ENCODE peak calls at places on chromosomes 6 and 20, in four cellular contexts. One of them, this sample, is unnamed.

GRCh38 chr20:29878281-29878741 is 1379.2 kb upstream of the DEFB115 start:
- DNase-seq in Peyer's patch: peak; percentile 61
- DNase-seq in OCI-LY7: no peak
- DNase-seq in foreskin fibroblast: no peak
- DNase-seq in this sample: no peak

GRCh38 chr6:98657764-98658163 is 176.6 kb upstream of the POU3F2 start:
- DNase-seq in OCI-LY7: peak; percentile 21
- DNase-seq in Peyer's patch: no peak
- DNase-seq in foreskin fibroblast: peak; percentile 1
- DNase-seq in this sample: no peak

GRCh38 chr6:54846243-54846856 is at the start of gene FAM83B:
- DNase-seq in foreskin fibroblast: no peak
- DNase-seq in Peyer's patch: peak; percentile 92
- DNase-seq in OCI-LY7: no peak
- DNase-seq in this sample: no peak

GRCh38 chr6:74208239-74208638 is 512.2 kb downstream of the CD109 start:
- DNase-seq in foreskin fibroblast: no peak
- DNase-seq in Peyer's patch: no peak
- DNase-seq in OCI-LY7: no peak
- DNase-seq in this sample: no peak

GRCh38 chr20:41951615-41952014 is 333.4 kb upstream of the CHD6 start:
- DNase-seq in OCI-LY7: no peak
- DNase-seq in foreskin fibroblast: no peak
- DNase-seq in Peyer's patch: no peak
- DNase-seq in this sample: no peak

GRCh38 chr6:131924881-131925474 is 26.2 kb downstream of the CCN2 start:
- DNase-seq in foreskin fibroblast: peak; percentile 31
- DNase-seq in Peyer's patch: no peak
- DNase-seq in OCI-LY7: peak; percentile 68
- DNase-seq in this sample: no peak

GRCh38 chr6:147530132-147531060 is 21.9 kb downstream of the SAMD5 start:
- DNase-seq in foreskin fibroblast: no peak
- DNase-seq in OCI-LY7: peak; percentile 6
- DNase-seq in Peyer's patch: no peak
- DNase-seq in this sample: no peak

GRCh38 chr6:39251406-39251805 is 22.1 kb upstream of the KCNK5 start:
- DNase-seq in Peyer's patch: no peak
- DNase-seq in OCI-LY7: no peak
- DNase-seq in foreskin fibroblast: no peak
- DNase-seq in this sample: no peak

GRCh38 chr6:5084192-5084786 is 852 bp upstream of the PPP1R3G start:
- DNase-seq in foreskin fibroblast: no peak
- DNase-seq in Peyer's patch: no peak
- DNase-seq in OCI-LY7: no peak
- DNase-seq in this sample: no peak

GRCh38 chr6:3612341-3613041 is 139.0 kb downstream of the PXDC1 start:
- DNase-seq in foreskin fibroblast: peak; percentile 86
- DNase-seq in Peyer's patch: no peak
- DNase-seq in OCI-LY7: no peak
- DNase-seq in this sample: peak; percentile 97

GRCh38 chr6:148867851-148868250 is 121.0 kb downstream of the UST start:
- DNase-seq in Peyer's patch: no peak
- DNase-seq in OCI-LY7: no peak
- DNase-seq in foreskin fibroblast: peak; percentile 50
- DNase-seq in this sample: no peak

GRCh38 chr6:12335717-12336116 is 45.6 kb downstream of the EDN1 start:
- DNase-seq in Peyer's patch: no peak
- DNase-seq in OCI-LY7: no peak
- DNase-seq in foreskin fibroblast: no peak
- DNase-seq in this sample: no peak

DNA sequence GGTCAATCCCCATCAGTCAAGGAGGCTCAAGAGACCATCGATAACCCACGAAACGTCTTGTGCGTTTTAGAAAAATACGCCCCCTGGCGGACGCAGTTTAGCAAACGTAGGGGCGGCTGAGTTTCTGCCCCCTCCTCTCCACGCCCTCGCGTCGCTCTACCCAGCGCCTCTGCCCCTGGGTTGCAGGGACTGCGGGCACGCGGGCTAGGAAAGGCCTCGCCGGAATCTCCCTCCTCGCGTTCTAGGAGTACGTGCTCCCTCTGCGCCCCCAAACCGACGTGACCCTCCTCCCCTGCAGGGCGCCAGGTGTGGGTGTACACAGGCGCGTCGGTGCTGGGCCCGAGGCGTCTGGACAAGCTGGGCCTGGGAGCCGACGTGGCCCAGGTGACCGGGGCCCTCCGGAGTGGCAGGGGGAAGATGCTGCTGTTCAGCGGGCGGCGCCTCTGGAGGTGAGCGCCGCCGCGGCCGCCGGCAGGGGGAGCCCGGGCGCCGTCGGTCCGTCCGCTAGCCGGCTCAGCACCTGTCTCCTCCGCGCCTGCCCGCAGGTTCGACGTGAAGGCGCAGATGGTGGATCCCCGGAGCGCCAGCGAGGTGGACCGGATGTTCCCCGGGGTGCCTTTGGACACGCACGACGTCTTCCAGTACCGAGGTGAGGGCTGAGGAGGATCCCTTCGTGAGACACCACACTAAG is 5.3 kb downstream of the MMP9 start:
- DNase-seq in OCI-LY7: peak; percentile 81
- DNase-seq in Peyer's patch: peak; percentile 82
- DNase-seq in foreskin fibroblast: no peak
- DNase-seq in this sample: no peak
- TF ChIP-seq CTCF in OCI-LY7: peak; percentile 88
- TF ChIP-seq CTCF in Peyer's patch: peak; percentile 64
- TF ChIP-seq CTCF in foreskin fibroblast: peak; percentile 61
- TF ChIP-seq CTCF in this sample: peak; percentile 74

GRCh38 chr6:145261758-145262157 is 473.6 kb downstream of the EPM2A start:
- DNase-seq in OCI-LY7: no peak
- DNase-seq in foreskin fibroblast: no peak
- DNase-seq in Peyer's patch: no peak
- DNase-seq in this sample: no peak

GRCh38 chr6:145252737-145253136 is 482.6 kb downstream of the EPM2A start:
- DNase-seq in foreskin fibroblast: no peak
- DNase-seq in Peyer's patch: no peak
- DNase-seq in OCI-LY7: no peak
- DNase-seq in this sample: no peak

GRCh38 chr6:145254649-145255401 is 480.5 kb downstream of the EPM2A start:
- DNase-seq in foreskin fibroblast: no peak
- DNase-seq in OCI-LY7: no peak
- DNase-seq in Peyer's patch: no peak
- DNase-seq in this sample: no peak

GRCh38 chr6:145260491-145260890 is 474.8 kb downstream of the EPM2A start:
- DNase-seq in Peyer's patch: no peak
- DNase-seq in OCI-LY7: no peak
- DNase-seq in foreskin fibroblast: no peak
- DNase-seq in this sample: no peak

GRCh38 chr6:145257757-145258521 is 477.4 kb downstream of the EPM2A start:
- DNase-seq in OCI-LY7: no peak
- DNase-seq in foreskin fibroblast: no peak
- DNase-seq in Peyer's patch: no peak
- DNase-seq in this sample: no peak
- H3K4me3 ChIP-seq in OCI-LY7: no peak overlapping the region
- H3K4me3 ChIP-seq in foreskin fibroblast: no peak overlapping the region
- H3K4me3 ChIP-seq in Peyer's patch: no peak overlapping the region
- H3K4me3 ChIP-seq in this sample: no peak overlapping the region

GRCh38 chr20:4295226-4295625 is 279.9 kb upstream of the RNF24 start:
- DNase-seq in foreskin fibroblast: no peak
- DNase-seq in OCI-LY7: no peak
- DNase-seq in Peyer's patch: no peak
- DNase-seq in this sample: no peak

GRCh38 chr20:4289875-4290274 is 274.5 kb upstream of the RNF24 start:
- DNase-seq in foreskin fibroblast: no peak
- DNase-seq in Peyer's patch: no peak
- DNase-seq in OCI-LY7: no peak
- DNase-seq in this sample: no peak
- TF ChIP-seq CTCF in foreskin fibroblast: peak; percentile 5
- TF ChIP-seq CTCF in Peyer's patch: no peak
- TF ChIP-seq CTCF in OCI-LY7: peak; percentile 39
- TF ChIP-seq CTCF in this sample: peak; percentile 12

GRCh38 chr20:23749746-23750145 is 989 bp downstream of the CST1 start:
- DNase-seq in foreskin fibroblast: no peak
- DNase-seq in OCI-LY7: no peak
- DNase-seq in Peyer's patch: no peak
- DNase-seq in this sample: no peak
- H3K4me3 ChIP-seq in foreskin fibroblast: no peak overlapping the region
- H3K4me3 ChIP-seq in OCI-LY7: no peak overlapping the region
- H3K4me3 ChIP-seq in Peyer's patch: no peak overlapping the region
- H3K4me3 ChIP-seq in this sample: no peak overlapping the region

GRCh38 chr20:49283703-49284625 is 6.1 kb upstream of the ZNFX1 start:
- DNase-seq in OCI-LY7: peak; percentile 7
- DNase-seq in Peyer's patch: no peak
- DNase-seq in foreskin fibroblast: no peak
- DNase-seq in this sample: no peak
- TF ChIP-seq CTCF in OCI-LY7: peak; percentile 34
- TF ChIP-seq CTCF in Peyer's patch: no peak
- TF ChIP-seq CTCF in foreskin fibroblast: no peak
- TF ChIP-seq CTCF in this sample: no peak

GRCh38 chr6:113496157-113496556 is 361.0 kb upstream of the MARCKS start:
- DNase-seq in foreskin fibroblast: no peak
- DNase-seq in Peyer's patch: no peak
- DNase-seq in OCI-LY7: no peak
- DNase-seq in this sample: no peak

GRCh38 chr6:113495521-113495920 is 361.6 kb upstream of the MARCKS start:
- DNase-seq in Peyer's patch: no peak
- DNase-seq in foreskin fibroblast: peak; percentile 78
- DNase-seq in OCI-LY7: no peak
- DNase-seq in this sample: peak; percentile 40

GRCh38 chr6:113489946-113490345 is 367.2 kb upstream of the MARCKS start:
- DNase-seq in foreskin fibroblast: no peak
- DNase-seq in Peyer's patch: no peak
- DNase-seq in OCI-LY7: no peak
- DNase-seq in this sample: peak; percentile 68

GRCh38 chr6:113490356-113490755 is 366.8 kb upstream of the MARCKS start:
- DNase-seq in Peyer's patch: no peak
- DNase-seq in OCI-LY7: no peak
- DNase-seq in foreskin fibroblast: no peak
- DNase-seq in this sample: no peak

GRCh38 chr6:113493991-113494390 is 363.2 kb upstream of the MARCKS start:
- DNase-seq in Peyer's patch: no peak
- DNase-seq in foreskin fibroblast: no peak
- DNase-seq in OCI-LY7: no peak
- DNase-seq in this sample: no peak
- H3K4me3 ChIP-seq in Peyer's patch: no peak overlapping the region
- H3K4me3 ChIP-seq in foreskin fibroblast: no peak overlapping the region
- H3K4me3 ChIP-seq in OCI-LY7: no peak overlapping the region
- H3K4me3 ChIP-seq in this sample: no peak overlapping the region

DNA sequence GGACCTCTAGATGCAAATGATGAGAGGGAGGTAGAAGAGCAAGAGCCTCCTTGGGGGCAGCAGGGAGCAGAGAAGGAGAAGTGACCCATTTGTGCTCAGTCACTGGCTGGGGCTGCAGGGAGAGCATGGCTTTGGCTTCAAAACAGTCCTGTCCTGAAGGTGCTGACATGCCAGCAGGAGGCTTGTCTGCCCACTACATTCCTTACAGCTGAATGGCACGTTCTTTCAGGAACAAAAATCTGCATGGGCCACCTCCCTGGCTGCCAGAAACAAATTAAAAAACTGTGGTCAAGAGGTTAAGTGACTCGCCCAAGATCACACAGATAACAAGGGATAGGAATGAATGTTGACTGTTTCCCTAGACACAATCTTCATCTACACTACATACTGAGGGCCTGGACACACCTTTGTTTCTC is 188.8 kb downstream of the HIVEP2 start:
- DNase-seq in foreskin fibroblast: peak; percentile 81
- DNase-seq in Peyer's patch: no peak
- DNase-seq in OCI-LY7: no peak
- DNase-seq in this sample: peak; percentile 57
- TF ChIP-seq CTCF in foreskin fibroblast: no peak
- TF ChIP-seq CTCF in Peyer's patch: no peak
- TF ChIP-seq CTCF in OCI-LY7: no peak
- TF ChIP-seq CTCF in this sample: peak; percentile 30

This sample was measured in AG09309.